ENCODE peak calls at places on chromosomes 11 and 22, in nine cellular contexts. V is natural killer cell, O is IMR-90, C is RWPE1, D is cardiac fibroblast, S is AG09319, N is HFFc6, A is nephron progenitor cell, M is epithelial cell of esophagus. Q is an unnamed sample.

GRCh38 chr22:17785185-17786184 is 11.2 kb upstream of the BID start:
- DNase-seq in V (peak; percentile 61), O (no peak), C (no peak), D (peak; percentile 38), S (no peak), N (peak; percentile 20), A (peak; percentile 39), M (peak; percentile 68), Q (peak; percentile 47)

GRCh38 chr11:128709402-128709801 is 15.5 kb downstream of the FLI1 start:
- DNase-seq in V (no peak), O (peak; percentile 98), C (peak; percentile 63), D (peak; percentile 99), S (peak; percentile 49), N (peak; percentile 82), A (no peak), M (peak; percentile 81), Q (no peak)

GRCh38 chr11:73663604-73664495 is 17.5 kb downstream of the PLEKHB1 start:
- DNase-seq in V (no peak), O (no peak), C (no peak), D (no peak), S (no peak), N (no peak), A (no peak), M (no peak), Q (no peak)

GRCh38 chr22:37674248-37674647 is 1.2 kb upstream of the LGALS1 start:
- DNase-seq in V (no peak), O (no peak), C (no peak), D (no peak), S (no peak), N (no peak), A (no peak), M (no peak), Q (no peak)

GRCh38 chr11:291281-292210 is 2.6 kb downstream of the PGGHG start:
- DNase-seq in V (no peak), O (no peak), C (no peak), D (no peak), S (no peak), N (no peak), A (no peak), M (no peak), Q (no peak)

GRCh38 chr11:68446046-68446725 is 14.4 kb upstream of the PPP6R3 start:
- DNase-seq in V (no peak), O (no peak), C (no peak), D (no peak), S (no peak), N (no peak), A (no peak), M (no peak), Q (no peak)

GRCh38 chr22:44130076-44130711 is 50.5 kb upstream of the PARVG start:
- DNase-seq in V (no peak), O (peak; percentile 17), C (no peak), D (no peak), S (no peak), N (no peak), A (no peak), M (peak; percentile 61), Q (no peak)

GRCh38 chr11:9075441-9076000 is 15.9 kb downstream of the SCUBE2 start:
- DNase-seq in V (no peak), O (no peak), C (no peak), D (no peak), S (no peak), N (no peak), A (no peak), M (no peak), Q (no peak)

GRCh38 chr11:26045082-26045481 is 286.8 kb upstream of the ANO3 start:
- DNase-seq in V (no peak), O (peak; percentile 12), C (no peak), D (no peak), S (no peak), N (no peak), A (no peak), M (peak; percentile 73), Q (no peak)

GRCh38 chr22:19582033-19582693 is 58.0 kb upstream of the CLDN5 start:
- DNase-seq in V (no peak), O (no peak), C (no peak), D (no peak), S (no peak), N (no peak), A (no peak), M (no peak), Q (no peak)

GRCh38 chr22:37843746-37844089 is 416 bp downstream of the ANKRD54 start:
- DNase-seq in V (no peak), O (peak; percentile 32), C (peak; percentile 25), D (no peak), S (no peak), N (no peak), A (no peak), M (no peak), Q (no peak)

GRCh38 chr11:113386866-113387265 is 713 bp upstream of the ANKK1 start:
- DNase-seq in V (no peak), O (no peak), C (no peak), D (no peak), S (no peak), N (no peak), A (no peak), M (no peak), Q (no peak)

GRCh38 chr11:97722065-97722464 is 1298.7 kb upstream of the CNTN5 start:
- DNase-seq in V (no peak), O (peak; percentile 89), C (peak; percentile 38), D (peak; percentile 98), S (no peak), N (peak; percentile 81), A (no peak), M (peak; percentile 94), Q (no peak)

GRCh38 chr11:46991391-46991790 is 54.8 kb downstream of the CSTPP1 start:
- DNase-seq in V (no peak), O (no peak), C (no peak), D (no peak), S (no peak), N (no peak), A (no peak), M (no peak), Q (no peak)

GRCh38 chr11:46983598-46983997 is 47.0 kb downstream of the CSTPP1 start:
- DNase-seq in V (no peak), O (no peak), C (no peak), D (no peak), S (no peak), N (no peak), A (no peak), M (no peak), Q (no peak)

GRCh38 chr11:46984987-46985386 is 48.4 kb downstream of the CSTPP1 start:
- DNase-seq in V (no peak), O (peak; percentile 19), C (no peak), D (no peak), S (no peak), N (no peak), A (no peak), M (no peak), Q (no peak)

GRCh38 chr11:46982797-46983452 is 46.4 kb downstream of the CSTPP1 start:
- DNase-seq in V (no peak), O (no peak), C (no peak), D (no peak), S (no peak), N (no peak), A (no peak), M (no peak), Q (no peak)

GRCh38 chr11:46987183-46987582 is 50.6 kb downstream of the CSTPP1 start:
- DNase-seq in V (no peak), O (no peak), C (peak; percentile 8), D (no peak), S (no peak), N (no peak), A (no peak), M (peak; percentile 95), Q (no peak)
- TF ChIP-seq CTCF in V (no peak), O (no peak), C (no peak), D (no peak), S (no peak), N (no peak), A (no peak), M (peak; percentile 66), Q (no peak)

GRCh38 chr11:58135171-58135570 is 9.8 kb upstream of the OR9I1 start:
- DNase-seq in V (no peak), O (no peak), C (no peak), D (no peak), S (no peak), N (no peak), A (no peak), M (no peak), Q (no peak)

GRCh38 chr11:58134151-58134550 is 8.8 kb upstream of the OR9I1 start:
- DNase-seq in V (no peak), O (no peak), C (no peak), D (no peak), S (no peak), N (no peak), A (no peak), M (no peak), Q (no peak)

GRCh38 chr11:58133329-58134076 is 8.2 kb upstream of the OR9I1 start:
- DNase-seq in V (no peak), O (no peak), C (peak; percentile 38), D (no peak), S (no peak), N (no peak), A (no peak), M (peak; percentile 32), Q (no peak)
- TF ChIP-seq CTCF in V (no peak), O (no peak), C (no peak), D (no peak), S (no peak), N (no peak), A (no peak), M (no peak), Q (no peak)

GRCh38 chr11:34940026-34940677 is 23.7 kb downstream of the PDHX start:
- DNase-seq in V (no peak), O (peak; percentile 33), C (no peak), D (peak; percentile 58), S (no peak), N (no peak), A (no peak), M (no peak), Q (no peak)
- TF ChIP-seq CTCF in V (no peak), O (no peak), C (no peak), D (no peak), S (no peak), N (no peak), A (no peak), M (no peak), Q (no peak)

GRCh38 chr11:18536195-18536594 is 9.5 kb upstream of the TSG101 start:
- DNase-seq in V (no peak), O (no peak), C (no peak), D (no peak), S (no peak), N (no peak), A (no peak), M (peak; percentile 7), Q (no peak)

DNA sequence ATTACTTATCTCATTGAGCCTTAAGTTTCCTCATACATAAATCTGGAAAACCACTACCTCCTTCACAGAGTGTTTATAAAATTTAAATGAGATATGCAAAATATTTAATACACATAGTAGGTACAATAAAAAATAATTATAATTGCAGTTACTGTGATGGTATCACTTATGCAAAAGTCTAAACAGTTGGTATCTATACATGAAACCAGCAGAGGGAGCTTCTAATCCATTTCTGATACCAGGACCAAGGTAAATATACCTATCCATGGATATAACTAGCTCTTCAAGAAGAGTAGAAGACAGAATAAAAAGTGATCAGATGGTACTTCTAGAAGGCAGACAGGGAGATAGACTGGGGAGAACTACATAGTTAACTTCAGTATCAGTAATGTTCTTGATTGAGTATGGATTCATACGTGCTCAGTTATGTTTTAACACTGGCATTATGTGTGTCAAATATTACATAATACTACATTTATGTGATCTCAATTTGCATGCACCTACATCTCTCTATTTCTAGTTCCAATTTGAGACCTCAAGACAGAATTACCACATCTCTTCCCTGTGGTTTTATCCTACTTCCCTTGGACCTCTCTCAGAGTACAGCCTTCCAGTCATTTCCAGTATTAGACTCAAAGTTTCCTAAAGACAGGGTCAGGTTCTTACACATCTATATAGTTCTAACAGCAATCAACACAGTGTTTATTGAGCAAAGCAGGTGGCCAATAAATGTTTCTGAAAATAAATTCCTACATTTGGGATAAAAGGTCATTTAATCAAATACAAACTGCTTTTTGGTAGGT is 13.7 kb upstream of the TSG101 start:
- DNase-seq in V (no peak), O (peak; percentile 25), C (peak; percentile 40), D (peak; percentile 41), S (no peak), N (peak; percentile 21), A (no peak), M (peak; percentile 44), Q (no peak)
- TF ChIP-seq CTCF in V (peak; percentile 58), O (peak; percentile 46), C (peak; percentile 45), D (peak; percentile 34), S (peak; percentile 27), N (peak; percentile 75), A (peak; percentile 23), M (peak; percentile 45), Q (no peak)

Q was measured in omental fat pad.